ENCODE peak calls at places on chromosomes 12 and 14, in seven cellular contexts. One of them, this sample, is unnamed.

GRCh38 chr14:98189521-98189920 is 1082.5 kb downstream of the BCL11B start:
- DNase-seq in RWPE1: no peak
- DNase-seq in neural crest cell: no peak
- DNase-seq in HL-60: no peak
- DNase-seq in body of pancreas: peak; percentile 3
- DNase-seq in hepatocyte: no peak
- DNase-seq in fibroblast of pulmonary artery: no peak
- DNase-seq in this sample: no peak

GRCh38 chr12:132827763-132828703 is 636 bp downstream of the GOLGA3 start:
- DNase-seq in fibroblast of pulmonary artery: peak; percentile 71
- DNase-seq in neural crest cell: peak; percentile 5
- DNase-seq in hepatocyte: peak; percentile 49
- DNase-seq in RWPE1: peak; percentile 46
- DNase-seq in HL-60: peak; percentile 51
- DNase-seq in body of pancreas: peak; percentile 55
- DNase-seq in this sample: peak; percentile 53

GRCh38 chr14:35821546-35822411 is 4.4 kb upstream of the BRMS1L start:
- DNase-seq in neural crest cell: no peak
- DNase-seq in fibroblast of pulmonary artery: peak; percentile 65
- DNase-seq in hepatocyte: no peak
- DNase-seq in RWPE1: no peak
- DNase-seq in body of pancreas: peak; percentile 30
- DNase-seq in HL-60: peak; percentile 38
- DNase-seq in this sample: no peak

GRCh38 chr14:73136085-73136386 is 271 bp upstream of the PSEN1 start:
- DNase-seq in neural crest cell: no peak
- DNase-seq in HL-60: no peak
- DNase-seq in body of pancreas: no peak
- DNase-seq in hepatocyte: no peak
- DNase-seq in fibroblast of pulmonary artery: no peak
- DNase-seq in RWPE1: no peak
- DNase-seq in this sample: no peak

GRCh38 chr14:105023791-105024480 is 3.1 kb upstream of the CDCA4 start:
- DNase-seq in fibroblast of pulmonary artery: peak; percentile 59
- DNase-seq in HL-60: no peak
- DNase-seq in body of pancreas: no peak
- DNase-seq in RWPE1: peak; percentile 57
- DNase-seq in neural crest cell: no peak
- DNase-seq in hepatocyte: no peak
- DNase-seq in this sample: no peak

GRCh38 chr14:58808828-58809227 is 171.1 kb downstream of the DACT1 start:
- DNase-seq in neural crest cell: no peak
- DNase-seq in RWPE1: no peak
- DNase-seq in body of pancreas: peak; percentile 45
- DNase-seq in fibroblast of pulmonary artery: peak; percentile 62
- DNase-seq in hepatocyte: peak; percentile 15
- DNase-seq in HL-60: no peak
- DNase-seq in this sample: no peak

GRCh38 chr12:70190252-70191010 is 52.8 kb upstream of the CNOT2 start:
- DNase-seq in hepatocyte: no peak
- DNase-seq in HL-60: no peak
- DNase-seq in RWPE1: peak; percentile 4
- DNase-seq in neural crest cell: no peak
- DNase-seq in fibroblast of pulmonary artery: peak; percentile 51
- DNase-seq in body of pancreas: no peak
- DNase-seq in this sample: no peak

GRCh38 chr14:90191154-90191553 is 65.2 kb upstream of the PSMC1 start:
- DNase-seq in fibroblast of pulmonary artery: no peak
- DNase-seq in HL-60: no peak
- DNase-seq in neural crest cell: no peak
- DNase-seq in body of pancreas: no peak
- DNase-seq in hepatocyte: no peak
- DNase-seq in RWPE1: no peak
- DNase-seq in this sample: no peak

GRCh38 chr14:87088588-87088987 is 904.4 kb downstream of the GALC start:
- DNase-seq in body of pancreas: no peak
- DNase-seq in neural crest cell: no peak
- DNase-seq in fibroblast of pulmonary artery: no peak
- DNase-seq in RWPE1: no peak
- DNase-seq in HL-60: no peak
- DNase-seq in hepatocyte: no peak
- DNase-seq in this sample: no peak

GRCh38 chr12:5432011-5432400 is at the start of gene NTF3:
- DNase-seq in neural crest cell: peak; percentile 26
- DNase-seq in HL-60: no peak
- DNase-seq in hepatocyte: peak; percentile 74
- DNase-seq in RWPE1: no peak
- DNase-seq in body of pancreas: no peak
- DNase-seq in fibroblast of pulmonary artery: peak; percentile 29
- DNase-seq in this sample: no peak

GRCh38 chr14:103576371-103577024 is 13.7 kb downstream of the COA8 start:
- DNase-seq in fibroblast of pulmonary artery: peak; percentile 92
- DNase-seq in neural crest cell: peak; percentile 58
- DNase-seq in RWPE1: peak; percentile 85
- DNase-seq in hepatocyte: peak; percentile 91
- DNase-seq in HL-60: no peak
- DNase-seq in body of pancreas: peak; percentile 84
- DNase-seq in this sample: no peak

GRCh38 chr14:102949062-102949800 is 26.8 kb downstream of the AMN start:
- DNase-seq in neural crest cell: no peak
- DNase-seq in HL-60: peak; percentile 93
- DNase-seq in hepatocyte: no peak
- DNase-seq in fibroblast of pulmonary artery: no peak
- DNase-seq in body of pancreas: no peak
- DNase-seq in RWPE1: no peak
- DNase-seq in this sample: peak; percentile 64

GRCh38 chr14:76715102-76715926 is 46.0 kb upstream of the VASH1 start:
- DNase-seq in neural crest cell: no peak
- DNase-seq in body of pancreas: no peak
- DNase-seq in hepatocyte: no peak
- DNase-seq in RWPE1: no peak
- DNase-seq in fibroblast of pulmonary artery: peak; percentile 51
- DNase-seq in HL-60: no peak
- DNase-seq in this sample: no peak

GRCh38 chr14:22606380-22606779 is 8.3 kb downstream of the ABHD4 start:
- DNase-seq in RWPE1: no peak
- DNase-seq in fibroblast of pulmonary artery: no peak
- DNase-seq in HL-60: no peak
- DNase-seq in body of pancreas: no peak
- DNase-seq in hepatocyte: peak; percentile 60
- DNase-seq in neural crest cell: no peak
- DNase-seq in this sample: no peak

GRCh38 chr14:58912799-58913432 is 275.2 kb downstream of the DACT1 start:
- DNase-seq in hepatocyte: peak; percentile 14
- DNase-seq in HL-60: no peak
- DNase-seq in body of pancreas: no peak
- DNase-seq in RWPE1: no peak
- DNase-seq in fibroblast of pulmonary artery: no peak
- DNase-seq in neural crest cell: no peak
- DNase-seq in this sample: no peak

GRCh38 chr12:132597333-132598283 is 12.8 kb downstream of the LRCOL1 start:
- DNase-seq in HL-60: no peak
- DNase-seq in hepatocyte: peak; percentile 63
- DNase-seq in fibroblast of pulmonary artery: peak; percentile 26
- DNase-seq in body of pancreas: no peak
- DNase-seq in neural crest cell: peak; percentile 59
- DNase-seq in RWPE1: no peak
- DNase-seq in this sample: no peak

GRCh38 chr14:49019467-49020100 is 566.6 kb downstream of the RPS29 start:
- DNase-seq in fibroblast of pulmonary artery: no peak
- DNase-seq in RWPE1: no peak
- DNase-seq in HL-60: no peak
- DNase-seq in hepatocyte: no peak
- DNase-seq in neural crest cell: no peak
- DNase-seq in body of pancreas: no peak
- DNase-seq in this sample: no peak

GRCh38 chr14:46058964-46059580 is 592.5 kb downstream of the RPL10L start:
- DNase-seq in body of pancreas: no peak
- DNase-seq in RWPE1: no peak
- DNase-seq in neural crest cell: no peak
- DNase-seq in HL-60: no peak
- DNase-seq in fibroblast of pulmonary artery: no peak
- DNase-seq in hepatocyte: no peak
- DNase-seq in this sample: no peak
- TF ChIP-seq CTCF in body of pancreas: no peak
- TF ChIP-seq CTCF in RWPE1: no peak
- TF ChIP-seq CTCF in neural crest cell: no peak
- TF ChIP-seq CTCF in HL-60: no peak
- TF ChIP-seq CTCF in fibroblast of pulmonary artery: no peak
- TF ChIP-seq CTCF in hepatocyte: no peak
- TF ChIP-seq CTCF in this sample: no peak

GRCh38 chr12:93989913-93990312 is 158.5 kb upstream of the PLXNC1 start:
- DNase-seq in neural crest cell: no peak
- DNase-seq in body of pancreas: no peak
- DNase-seq in hepatocyte: no peak
- DNase-seq in RWPE1: no peak
- DNase-seq in HL-60: no peak
- DNase-seq in fibroblast of pulmonary artery: no peak
- DNase-seq in this sample: no peak

GRCh38 chr12:93996321-93996720 is 152.1 kb upstream of the PLXNC1 start:
- DNase-seq in fibroblast of pulmonary artery: no peak
- DNase-seq in neural crest cell: no peak
- DNase-seq in hepatocyte: no peak
- DNase-seq in HL-60: no peak
- DNase-seq in RWPE1: no peak
- DNase-seq in body of pancreas: no peak
- DNase-seq in this sample: no peak

GRCh38 chr12:93991882-93992415 is 156.4 kb upstream of the PLXNC1 start:
- DNase-seq in HL-60: no peak
- DNase-seq in hepatocyte: no peak
- DNase-seq in neural crest cell: no peak
- DNase-seq in fibroblast of pulmonary artery: no peak
- DNase-seq in RWPE1: no peak
- DNase-seq in body of pancreas: no peak
- DNase-seq in this sample: no peak

DNA sequence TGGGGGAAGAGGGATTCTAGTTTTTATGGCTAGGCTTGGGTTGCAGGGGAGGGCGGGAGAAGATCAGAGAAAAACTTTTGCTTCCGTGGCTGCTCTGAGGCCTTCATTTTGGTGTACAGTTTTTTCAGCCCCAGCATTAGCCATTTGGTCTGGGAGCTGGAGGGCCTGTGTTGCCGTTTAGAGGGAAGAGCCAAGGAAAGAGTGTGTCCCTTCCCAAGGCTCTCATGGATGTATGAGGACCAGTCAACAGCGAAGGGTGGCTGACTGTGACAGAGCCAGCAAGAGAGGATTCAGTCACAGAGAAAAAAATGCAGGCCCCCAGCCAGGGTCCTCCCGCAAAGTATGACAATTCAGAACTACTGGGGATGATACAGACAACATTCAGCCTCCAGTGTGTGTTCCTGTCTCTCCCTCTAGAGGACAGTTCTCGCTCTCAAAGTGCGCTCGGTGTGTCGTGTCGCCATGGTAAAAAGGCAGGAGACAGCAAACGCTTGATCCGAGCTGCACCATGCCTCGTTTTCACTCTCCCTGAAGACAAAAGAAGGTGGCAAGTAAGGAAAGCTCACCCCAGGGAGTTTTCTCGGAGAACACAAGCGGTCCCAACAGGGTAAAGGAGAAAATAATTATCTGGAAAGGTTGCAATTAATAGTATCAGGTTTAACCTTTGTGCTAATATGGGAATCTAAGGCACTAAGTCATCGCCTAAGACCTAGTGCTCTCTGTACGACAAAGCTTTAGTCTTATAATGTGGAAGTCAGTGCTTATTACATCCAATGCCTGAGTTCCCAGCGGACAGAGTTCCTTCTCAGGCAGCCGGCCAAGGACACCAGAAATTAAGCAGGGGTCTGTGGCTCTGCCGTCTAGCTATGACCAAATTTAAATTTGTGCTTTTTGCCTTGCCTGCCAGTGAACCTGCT is 157.3 kb upstream of the PLXNC1 start:
- DNase-seq in hepatocyte: peak; percentile 66
- DNase-seq in neural crest cell: peak; percentile 46
- DNase-seq in fibroblast of pulmonary artery: peak; percentile 58
- DNase-seq in HL-60: no peak
- DNase-seq in RWPE1: no peak
- DNase-seq in body of pancreas: peak; percentile 27
- DNase-seq in this sample: no peak
- TF ChIP-seq CTCF in hepatocyte: peak; percentile 53
- TF ChIP-seq CTCF in neural crest cell: peak; percentile 60
- TF ChIP-seq CTCF in fibroblast of pulmonary artery: peak; percentile 58
- TF ChIP-seq CTCF in HL-60: no peak
- TF ChIP-seq CTCF in RWPE1: no peak
- TF ChIP-seq CTCF in body of pancreas: no peak
- TF ChIP-seq CTCF in this sample: no peak

GRCh38 chr14:50853891-50854290 is 18.0 kb upstream of the ABHD12B start:
- DNase-seq in HL-60: no peak
- DNase-seq in hepatocyte: no peak
- DNase-seq in neural crest cell: no peak
- DNase-seq in fibroblast of pulmonary artery: no peak
- DNase-seq in body of pancreas: no peak
- DNase-seq in RWPE1: no peak
- DNase-seq in this sample: no peak

GRCh38 chr14:50859296-50859624 is 12.6 kb upstream of the ABHD12B start:
- DNase-seq in hepatocyte: no peak
- DNase-seq in body of pancreas: no peak
- DNase-seq in RWPE1: no peak
- DNase-seq in HL-60: no peak
- DNase-seq in neural crest cell: no peak
- DNase-seq in fibroblast of pulmonary artery: no peak
- DNase-seq in this sample: no peak

GRCh38 chr14:50856660-50857059 is 15.2 kb upstream of the ABHD12B start:
- DNase-seq in neural crest cell: no peak
- DNase-seq in RWPE1: no peak
- DNase-seq in hepatocyte: no peak
- DNase-seq in HL-60: no peak
- DNase-seq in body of pancreas: no peak
- DNase-seq in fibroblast of pulmonary artery: no peak
- DNase-seq in this sample: no peak

GRCh38 chr14:50854521-50854920 is 17.3 kb upstream of the ABHD12B start:
- DNase-seq in fibroblast of pulmonary artery: no peak
- DNase-seq in RWPE1: no peak
- DNase-seq in neural crest cell: no peak
- DNase-seq in body of pancreas: no peak
- DNase-seq in hepatocyte: no peak
- DNase-seq in HL-60: peak; percentile 50
- DNase-seq in this sample: no peak

DNA sequence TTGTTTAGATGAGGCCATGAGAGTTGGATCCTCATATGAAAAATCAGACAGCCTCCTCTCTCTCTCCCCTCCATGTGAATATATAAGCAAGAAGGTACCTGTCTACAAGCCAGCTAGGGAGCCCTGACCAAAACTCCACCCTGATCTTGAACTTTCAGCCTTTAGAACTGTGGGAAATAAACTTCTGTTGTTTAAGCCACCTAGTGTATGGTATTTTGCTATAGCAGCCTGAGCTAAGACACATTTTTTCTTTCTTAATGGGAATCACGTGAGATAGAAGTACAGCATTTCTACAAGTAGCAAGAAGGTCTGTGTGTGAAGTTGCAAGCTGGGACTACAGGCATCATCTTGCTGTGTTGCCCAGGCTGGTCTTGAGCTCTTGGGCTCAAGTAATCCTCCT is 16.3 kb upstream of the ABHD12B start:
- DNase-seq in RWPE1: no peak
- DNase-seq in fibroblast of pulmonary artery: peak; percentile 29
- DNase-seq in neural crest cell: no peak
- DNase-seq in body of pancreas: no peak
- DNase-seq in hepatocyte: no peak
- DNase-seq in HL-60: no peak
- DNase-seq in this sample: no peak
- TF ChIP-seq CTCF in RWPE1: no peak
- TF ChIP-seq CTCF in fibroblast of pulmonary artery: peak; percentile 10
- TF ChIP-seq CTCF in neural crest cell: no peak
- TF ChIP-seq CTCF in body of pancreas: no peak
- TF ChIP-seq CTCF in hepatocyte: peak; percentile 14
- TF ChIP-seq CTCF in HL-60: no peak
- TF ChIP-seq CTCF in this sample: no peak

GRCh38 chr12:47306130-47306529 is 226.4 kb upstream of the AMIGO2 start:
- DNase-seq in hepatocyte: no peak
- DNase-seq in fibroblast of pulmonary artery: no peak
- DNase-seq in body of pancreas: no peak
- DNase-seq in neural crest cell: no peak
- DNase-seq in HL-60: no peak
- DNase-seq in RWPE1: no peak
- DNase-seq in this sample: no peak
- TF ChIP-seq CTCF in hepatocyte: no peak
- TF ChIP-seq CTCF in fibroblast of pulmonary artery: no peak
- TF ChIP-seq CTCF in body of pancreas: no peak
- TF ChIP-seq CTCF in neural crest cell: no peak
- TF ChIP-seq CTCF in HL-60: no peak
- TF ChIP-seq CTCF in RWPE1: no peak
- TF ChIP-seq CTCF in this sample: no peak